ENCODE peak calls at places on chromosome 15, in seven cellular contexts. E is AG10803, K is left ventricle myocardium inferior, L is OCI-LY7, T is retinal pigment epithelial cell, V is heart left ventricle, R is ovary. W is an unnamed sample.

GRCh38 chr15:40328176-40328575 is 4.7 kb downstream of the INAFM2 start:
- DNase-seq in E (peak; percentile 81), K (no peak), L (no peak), T (no peak), V (no peak), R (no peak), W (peak; percentile 75)

GRCh38 chr15:77966540-77967290 is 110.8 kb downstream of the TBC1D2B start:
- DNase-seq in E (peak; percentile 53), K (no peak), L (peak; percentile 65), T (no peak), V (no peak), R (peak; percentile 57), W (no peak)

GRCh38 chr15:94125131-94125530 is 106.2 kb upstream of the MCTP2 start:
- DNase-seq in E (peak; percentile 17), K (no peak), L (no peak), T (no peak), V (no peak), R (no peak), W (peak; percentile 7)

GRCh38 chr15:68175527-68175926 is 29.6 kb downstream of the CALML4 start:
- DNase-seq in E (no peak), K (no peak), L (no peak), T (no peak), V (no peak), R (no peak), W (no peak)

GRCh38 chr15:51227967-51228783 is 110.2 kb downstream of the CYP19A1 start:
- DNase-seq in E (peak; percentile 90), K (no peak), L (no peak), T (peak; percentile 20), V (peak; percentile 36), R (no peak), W (peak; percentile 52)

GRCh38 chr15:95252404-95252803 is 1021.0 kb downstream of the MCTP2 start:
- DNase-seq in E (no peak), K (no peak), L (no peak), T (no peak), V (no peak), R (no peak), W (no peak)

GRCh38 chr15:39579487-39580116 is 1.3 kb upstream of the THBS1 start:
- DNase-seq in E (peak; percentile 100), K (peak; percentile 74), L (no peak), T (no peak), V (peak; percentile 76), R (peak; percentile 67), W (peak; percentile 95)

GRCh38 chr15:60299452-60300047 is 98.2 kb downstream of the ANXA2 start:
- DNase-seq in E (peak; percentile 26), K (no peak), L (no peak), T (peak; percentile 45), V (peak; percentile 30), R (peak; percentile 30), W (no peak)

GRCh38 chr15:99104788-99105515 is at the start of gene SYNM:
- DNase-seq in E (peak; percentile 68), K (peak; percentile 84), L (peak; percentile 38), T (no peak), V (peak; percentile 89), R (peak; percentile 82), W (no peak)

GRCh38 chr15:45126535-45127158 is 3.0 kb downstream of the DUOXA1 start:
- DNase-seq in E (peak; percentile 29), K (no peak), L (peak; percentile 49), T (no peak), V (no peak), R (no peak), W (no peak)

GRCh38 chr15:76345269-76345879 is 8.8 kb downstream of the ISL2 start:
- DNase-seq in E (no peak), K (no peak), L (no peak), T (no peak), V (no peak), R (no peak), W (no peak)

GRCh38 chr15:96327155-96327741 is 3.3 kb upstream of the NR2F2 start:
- DNase-seq in E (peak; percentile 89), K (no peak), L (peak; percentile 5), T (peak; percentile 82), V (no peak), R (no peak), W (peak; percentile 65)

GRCh38 chr15:93072440-93073394 is 16.3 kb downstream of the RGMA start:
- DNase-seq in E (peak; percentile 60), K (peak; percentile 89), L (no peak), T (no peak), V (peak; percentile 91), R (peak; percentile 92), W (no peak)

GRCh38 chr15:100889359-100890058 is 9.9 kb downstream of the ALDH1A3 start:
- DNase-seq in E (peak; percentile 89), K (peak; percentile 57), L (no peak), T (no peak), V (peak; percentile 61), R (peak; percentile 48), W (peak; percentile 52)

GRCh38 chr15:44593042-44593736 is 56.2 kb downstream of the EIF3J start:
- DNase-seq in E (no peak), K (no peak), L (peak; percentile 59), T (no peak), V (no peak), R (no peak), W (no peak)

GRCh38 chr15:76310470-76311070 is 699 bp downstream of the ETFA start:
- DNase-seq in E (peak; percentile 38), K (no peak), L (peak; percentile 23), T (no peak), V (no peak), R (no peak), W (no peak)

GRCh38 chr15:55707985-55708384 is 35.0 kb downstream of the PRTG start:
- DNase-seq in E (no peak), K (no peak), L (no peak), T (no peak), V (no peak), R (no peak), W (no peak)

GRCh38 chr15:40899536-40900207 is 5.4 kb downstream of the VPS18 start:
- DNase-seq in E (no peak), K (no peak), L (no peak), T (no peak), V (no peak), R (no peak), W (no peak)

GRCh38 chr15:33852570-33852969 is 115.7 kb upstream of the CHRM5 start:
- DNase-seq in E (peak; percentile 60), K (no peak), L (no peak), T (no peak), V (no peak), R (no peak), W (no peak)

GRCh38 chr15:48352474-48353072 is 21.3 kb downstream of the DUT start:
- DNase-seq in E (peak; percentile 66), K (no peak), L (peak; percentile 77), T (no peak), V (peak; percentile 39), R (peak; percentile 44), W (no peak)

GRCh38 chr15:38128389-38128788 is 124.2 kb upstream of the SPRED1 start:
- DNase-seq in E (peak; percentile 54), K (no peak), L (no peak), T (no peak), V (peak; percentile 17), R (no peak), W (no peak)
- H3K4me3 ChIP-seq in E (no peak overlapping the region), K (no peak overlapping the region), L (no peak overlapping the region), T (no peak overlapping the region), V (no peak overlapping the region), R (no peak overlapping the region), W (no peak overlapping the region)

DNA sequence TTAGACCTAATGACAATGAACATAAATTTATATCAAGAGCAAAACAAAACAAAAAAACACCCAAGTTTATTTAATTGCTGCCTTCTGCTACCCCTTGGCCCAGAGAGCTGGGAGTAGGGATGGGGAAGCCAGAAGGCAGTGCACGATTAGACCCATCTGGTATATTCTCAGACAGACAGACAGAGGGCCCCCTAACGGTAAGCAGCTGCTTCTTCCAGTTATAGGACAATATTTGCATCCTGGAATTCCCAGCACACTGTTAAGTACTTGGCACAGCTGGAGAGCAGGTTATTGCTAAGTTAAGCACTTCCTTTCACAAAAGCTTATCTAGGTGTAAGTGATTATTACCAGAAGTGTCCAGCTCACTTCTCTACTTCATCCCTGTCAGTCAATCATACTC is 39.3 kb downstream of the C2CD4B start:
- DNase-seq in E (peak; percentile 46), K (no peak), L (peak; percentile 5), T (no peak), V (no peak), R (no peak), W (no peak)
- TF ChIP-seq CTCF in E (peak; percentile 58), K (peak; percentile 67), L (peak; percentile 61), T (peak; percentile 66), V (peak; percentile 40), R (no peak), W (peak; percentile 45)

GRCh38 chr15:70140543-70141375 is 43.0 kb upstream of the TLE3 start:
- DNase-seq in E (peak; percentile 24), K (no peak), L (no peak), T (no peak), V (no peak), R (no peak), W (no peak)

GRCh38 chr15:70142072-70142321 is 44.3 kb upstream of the TLE3 start:
- DNase-seq in E (no peak), K (no peak), L (no peak), T (no peak), V (no peak), R (no peak), W (no peak)

GRCh38 chr15:70140031-70140542 is 42.4 kb upstream of the TLE3 start:
- DNase-seq in E (no peak), K (no peak), L (no peak), T (no peak), V (no peak), R (no peak), W (no peak)

GRCh38 chr15:70141376-70142071 is 43.8 kb upstream of the TLE3 start:
- DNase-seq in E (no peak), K (no peak), L (no peak), T (no peak), V (no peak), R (no peak), W (no peak)

GRCh38 chr15:70142322-70143191 is 44.8 kb upstream of the TLE3 start:
- DNase-seq in E (no peak), K (peak; percentile 70), L (no peak), T (peak; percentile 84), V (peak; percentile 82), R (peak; percentile 85), W (no peak)
- H3K4me3 ChIP-seq in E (no peak overlapping the region), K (no peak overlapping the region), L (no peak overlapping the region), T (no peak overlapping the region), V (no peak overlapping the region), R (no peak overlapping the region), W (no peak overlapping the region)

DNA sequence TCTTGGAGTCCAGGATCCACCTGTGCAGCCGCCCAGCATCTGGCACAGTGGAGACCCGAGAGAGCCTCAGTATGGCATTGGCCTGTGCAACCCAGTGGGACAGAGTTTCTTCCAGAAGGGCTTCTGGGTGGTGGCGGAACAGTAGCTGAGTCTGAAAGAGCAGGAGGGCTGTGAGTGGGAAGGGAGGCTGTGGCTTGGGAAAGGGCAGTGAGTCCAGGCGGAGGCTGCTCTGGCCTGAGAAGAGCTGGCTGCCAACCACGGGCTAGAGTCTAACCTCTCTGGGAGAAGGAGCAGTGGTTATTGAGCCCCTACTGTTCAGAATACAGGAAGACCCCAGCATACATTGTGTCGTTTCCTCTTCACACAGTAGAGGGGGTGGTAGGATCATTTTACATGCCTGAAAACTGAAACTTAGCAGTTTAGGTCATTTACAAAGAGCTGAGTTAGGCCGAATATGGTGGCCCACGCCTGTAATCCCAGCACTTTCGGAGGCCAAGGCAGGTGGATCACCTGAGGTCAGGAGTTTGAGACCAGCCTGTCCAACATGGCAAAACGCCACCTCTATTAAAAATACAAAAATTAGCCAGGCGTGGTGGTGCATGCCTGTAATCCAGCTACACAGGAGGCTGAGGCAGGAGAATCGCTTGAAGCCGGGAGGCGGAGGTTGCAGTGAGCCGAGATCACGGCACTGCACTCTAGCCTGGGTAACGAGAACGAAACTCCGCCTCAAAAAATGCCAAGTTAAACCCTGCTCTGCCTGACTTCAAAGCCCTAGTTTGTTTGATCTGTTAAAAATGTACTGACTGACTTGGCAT is 3.2 kb downstream of the AEN start:
- DNase-seq in E (peak; percentile 38), K (no peak), L (peak; percentile 85), T (no peak), V (no peak), R (peak; percentile 44), W (no peak)
- TF ChIP-seq CTCF in E (peak; percentile 56), K (peak; percentile 55), L (peak; percentile 77), T (peak; percentile 58), V (peak; percentile 47), R (peak; percentile 75), W (peak; percentile 43)